ENCODE peak calls at places on chromosomes 13 and 19, in four cellular contexts. One of them, this sample, is unnamed.
A peak's percentile ranks its signal among the peaks of the same experiment; 100 is the strongest.

GRCh38 chr13:42876810-42877550 is 95.6 kb downstream of the FAM216B start:
- DNase-seq in H1: no peak
- DNase-seq in GM12878: no peak
- DNase-seq in K562: no peak
- DNase-seq in this sample: peak; percentile 66

GRCh38 chr13:27379694-27380596 is 44.5 kb upstream of the GTF3A start:
- DNase-seq in GM12878: no peak
- DNase-seq in K562: peak; percentile 66
- DNase-seq in H1: peak; percentile 78
- DNase-seq in this sample: peak; percentile 35

GRCh38 chr13:73718248-73718647 is 416.0 kb downstream of the KLF12 start:
- DNase-seq in H1: no peak
- DNase-seq in GM12878: no peak
- DNase-seq in K562: no peak
- DNase-seq in this sample: no peak

GRCh38 chr13:67298297-67298696 is 68.2 kb upstream of the PCDH9 start:
- DNase-seq in GM12878: no peak
- DNase-seq in K562: no peak
- DNase-seq in H1: no peak
- DNase-seq in this sample: peak; percentile 67

GRCh38 chr13:33004454-33004853 is 11.8 kb upstream of the KL start:
- DNase-seq in GM12878: no peak
- DNase-seq in K562: no peak
- DNase-seq in H1: no peak
- DNase-seq in this sample: no peak

GRCh38 chr13:33212396-33212795 is 73.2 kb downstream of the STARD13 start:
- DNase-seq in H1: no peak
- DNase-seq in K562: no peak
- DNase-seq in GM12878: no peak
- DNase-seq in this sample: no peak

GRCh38 chr19:31339405-31339804 is 9.8 kb downstream of the TSHZ3 start:
- DNase-seq in K562: peak; percentile 12
- DNase-seq in H1: no peak
- DNase-seq in GM12878: no peak
- DNase-seq in this sample: no peak

GRCh38 chr19:12603714-12604113 is 6.9 kb downstream of the ZNF490 start:
- DNase-seq in K562: no peak
- DNase-seq in GM12878: peak; percentile 69
- DNase-seq in H1: no peak
- DNase-seq in this sample: peak; percentile 67

GRCh38 chr19:4473708-4474503 is 1.8 kb downstream of the HDGFL2 start:
- DNase-seq in H1: no peak
- DNase-seq in K562: no peak
- DNase-seq in GM12878: no peak
- DNase-seq in this sample: no peak

GRCh38 chr19:44908074-44908835 is 2.7 kb downstream of the APOE start:
- DNase-seq in H1: no peak
- DNase-seq in K562: no peak
- DNase-seq in GM12878: no peak
- DNase-seq in this sample: no peak

GRCh38 chr13:105655046-105655445 is 880.4 kb downstream of the EFNB2 start:
- DNase-seq in K562: no peak
- DNase-seq in GM12878: no peak
- DNase-seq in H1: no peak
- DNase-seq in this sample: peak; percentile 74

GRCh38 chr19:34505321-34506025 is 23.9 kb downstream of the WTIP start:
- DNase-seq in H1: no peak
- DNase-seq in K562: no peak
- DNase-seq in GM12878: no peak
- DNase-seq in this sample: no peak

GRCh38 chr19:17671906-17672305 is 16.2 kb downstream of the UNC13A start:
- DNase-seq in H1: no peak
- DNase-seq in GM12878: no peak
- DNase-seq in K562: peak; percentile 79
- DNase-seq in this sample: peak; percentile 37

GRCh38 chr13:23992722-23993438 is 95.6 kb upstream of the C1QTNF9B start:
- DNase-seq in H1: no peak
- DNase-seq in K562: no peak
- DNase-seq in GM12878: no peak
- DNase-seq in this sample: no peak

GRCh38 chr19:42601811-42602443 is 7.2 kb upstream of the CEACAM8 start:
- DNase-seq in H1: no peak
- DNase-seq in GM12878: no peak
- DNase-seq in K562: peak; percentile 41
- DNase-seq in this sample: peak; percentile 24

GRCh38 chr13:106533101-106533939 is 2.1 kb downstream of the EFNB2 start:
- DNase-seq in K562: no peak
- DNase-seq in H1: no peak
- DNase-seq in GM12878: no peak
- DNase-seq in this sample: peak; percentile 78

GRCh38 chr19:4870025-4870700 is 2.7 kb upstream of the PLIN3 start:
- DNase-seq in GM12878: no peak
- DNase-seq in H1: peak; percentile 49
- DNase-seq in K562: peak; percentile 94
- DNase-seq in this sample: peak; percentile 92

GRCh38 chr13:20495087-20496023 is 30.3 kb downstream of the CRYL1 start:
- DNase-seq in GM12878: peak; percentile 40
- DNase-seq in H1: no peak
- DNase-seq in K562: peak; percentile 57
- DNase-seq in this sample: peak; percentile 72

GRCh38 chr19:54137913-54138776 is 583 bp downstream of the CNOT3 start:
- DNase-seq in K562: peak; percentile 26
- DNase-seq in GM12878: no peak
- DNase-seq in H1: no peak
- DNase-seq in this sample: no peak

GRCh38 chr19:54136864-54137113 is 773 bp upstream of the CNOT3 start:
- DNase-seq in H1: no peak
- DNase-seq in K562: no peak
- DNase-seq in GM12878: no peak
- DNase-seq in this sample: no peak

GRCh38 chr19:54136086-54136863 is 1.3 kb upstream of the CNOT3 start:
- DNase-seq in H1: no peak
- DNase-seq in GM12878: no peak
- DNase-seq in K562: no peak
- DNase-seq in this sample: peak; percentile 16

GRCh38 chr19:54138777-54139256 is 1.3 kb downstream of the CNOT3 start:
- DNase-seq in H1: no peak
- DNase-seq in GM12878: no peak
- DNase-seq in K562: peak; percentile 34
- DNase-seq in this sample: no peak

DNA sequence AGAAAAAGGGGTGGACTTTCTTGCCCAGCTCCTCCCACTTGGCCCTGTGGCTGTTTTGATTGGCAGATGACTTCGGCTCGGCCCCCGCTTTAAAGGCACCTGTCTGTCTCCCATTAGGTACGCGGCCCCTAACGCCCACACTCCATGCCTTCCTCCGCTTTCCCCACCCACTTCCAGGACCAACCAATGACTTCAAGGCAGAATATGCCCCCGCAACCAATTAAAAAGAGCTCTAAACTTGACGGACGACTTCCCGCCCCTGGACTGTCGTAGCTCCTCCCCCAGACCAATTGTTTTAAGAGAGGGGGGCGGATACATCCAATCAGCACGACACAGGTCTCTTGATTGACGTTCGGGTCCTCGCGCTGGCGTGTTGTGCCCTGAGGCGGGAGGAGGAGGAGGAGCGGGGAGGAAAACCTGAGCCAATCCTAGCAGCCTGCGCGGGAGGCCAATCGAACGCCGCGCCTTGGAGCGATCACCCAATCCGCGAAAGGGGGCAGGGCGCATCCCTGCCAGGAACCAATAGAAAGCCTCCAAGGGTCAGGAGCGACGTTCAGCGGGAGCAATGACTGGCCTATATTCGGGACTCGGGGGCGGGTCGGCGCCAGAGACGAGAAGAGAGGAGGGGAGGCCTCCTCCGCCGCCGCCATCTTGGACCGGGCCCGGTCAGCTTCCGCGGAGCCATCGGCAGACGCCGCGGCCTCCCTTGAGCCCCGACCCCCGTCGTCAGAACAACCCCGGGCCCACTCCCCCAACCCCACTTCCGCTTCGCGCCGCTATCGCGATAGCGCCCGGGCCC is at the start of gene CNOT3:
- DNase-seq in H1: peak; percentile 100
- DNase-seq in GM12878: peak; percentile 100
- DNase-seq in K562: peak; percentile 100
- DNase-seq in this sample: peak; percentile 100
- TF ChIP-seq CHD1 in H1: peak; percentile 82
- TF ChIP-seq CHD1 in GM12878: no peak
- TF ChIP-seq CHD1 in K562: no peak
- TF ChIP-seq CHD1 in this sample: no peak

GRCh38 chr13:61258185-61258584 is 157.5 kb downstream of the PCDH20 start:
- DNase-seq in K562: no peak
- DNase-seq in GM12878: no peak
- DNase-seq in H1: no peak
- DNase-seq in this sample: no peak

GRCh38 chr13:61253105-61253877 is 162.4 kb downstream of the PCDH20 start:
- DNase-seq in K562: no peak
- DNase-seq in GM12878: no peak
- DNase-seq in H1: no peak
- DNase-seq in this sample: no peak

GRCh38 chr13:61252213-61252612 is 163.4 kb downstream of the PCDH20 start:
- DNase-seq in K562: no peak
- DNase-seq in H1: no peak
- DNase-seq in GM12878: no peak
- DNase-seq in this sample: no peak

GRCh38 chr13:61255035-61255796 is 160.4 kb downstream of the PCDH20 start:
- DNase-seq in GM12878: no peak
- DNase-seq in K562: no peak
- DNase-seq in H1: no peak
- DNase-seq in this sample: no peak
- TF ChIP-seq CTCF in GM12878: peak; percentile 0
- TF ChIP-seq CTCF in K562: no peak
- TF ChIP-seq CTCF in H1: no peak
- TF ChIP-seq CTCF in this sample: peak; percentile 10

GRCh38 chr13:97726664-97727235 is 226.7 kb upstream of the IPO5 start:
- DNase-seq in GM12878: no peak
- DNase-seq in H1: no peak
- DNase-seq in K562: no peak
- DNase-seq in this sample: no peak
- TF ChIP-seq CHD1 in GM12878: no peak
- TF ChIP-seq CHD1 in H1: no peak
- TF ChIP-seq CHD1 in K562: no peak
- TF ChIP-seq CHD1 in this sample: no peak

GRCh38 chr19:35862528-35862927 is 5.8 kb downstream of the KIRREL2 start:
- DNase-seq in H1: no peak
- DNase-seq in GM12878: no peak
- DNase-seq in K562: peak; percentile 54
- DNase-seq in this sample: no peak

GRCh38 chr19:35859414-35859813 is 2.7 kb downstream of the KIRREL2 start:
- DNase-seq in GM12878: no peak
- DNase-seq in K562: no peak
- DNase-seq in H1: no peak
- DNase-seq in this sample: no peak

GRCh38 chr19:35860818-35861639 is 4.3 kb downstream of the KIRREL2 start:
- DNase-seq in H1: peak; percentile 79
- DNase-seq in GM12878: no peak
- DNase-seq in K562: peak; percentile 55
- DNase-seq in this sample: no peak

GRCh38 chr19:35861640-35862160 is 5.0 kb downstream of the KIRREL2 start:
- DNase-seq in H1: no peak
- DNase-seq in K562: no peak
- DNase-seq in GM12878: no peak
- DNase-seq in this sample: no peak

GRCh38 chr19:35860436-35860817 is 3.7 kb downstream of the KIRREL2 start:
- DNase-seq in K562: no peak
- DNase-seq in GM12878: no peak
- DNase-seq in H1: no peak
- DNase-seq in this sample: no peak
- TF ChIP-seq CTCF in K562: no peak
- TF ChIP-seq CTCF in GM12878: no peak
- TF ChIP-seq CTCF in H1: peak; percentile 10
- TF ChIP-seq CTCF in this sample: no peak

DNA sequence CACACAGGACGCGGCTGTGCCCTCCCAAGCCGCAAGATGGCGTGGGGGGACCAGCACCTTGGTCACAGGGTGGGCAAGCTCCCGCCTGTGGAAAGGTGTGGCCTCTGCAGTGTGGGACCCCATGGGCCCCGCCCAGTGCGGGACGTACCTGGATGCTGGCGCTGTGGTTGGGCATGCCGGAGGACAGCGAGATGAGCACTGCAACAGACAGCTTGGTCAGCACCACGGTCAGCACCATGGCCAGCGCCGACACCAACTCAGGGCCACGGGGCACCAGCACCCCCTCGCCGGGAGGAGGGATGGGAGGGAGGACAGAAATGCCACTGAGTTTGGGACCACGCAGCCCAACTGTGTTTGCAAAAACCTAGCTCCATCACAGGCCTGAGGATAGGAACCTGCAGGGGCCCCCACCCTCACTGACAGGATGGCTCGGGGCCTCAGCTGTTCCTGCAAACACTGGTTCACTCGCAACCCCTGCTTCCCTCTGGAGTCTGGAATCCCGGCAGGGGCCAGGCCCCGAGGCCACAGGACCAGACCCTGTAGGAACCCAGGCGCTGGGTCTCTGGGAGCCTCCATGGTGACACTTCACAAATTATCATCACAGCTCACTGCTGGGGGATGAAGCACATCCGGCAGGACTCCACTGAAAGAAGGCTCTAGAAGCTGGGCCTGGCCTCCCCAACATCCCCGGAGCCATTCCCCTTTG is 27.1 kb downstream of the IZUMO4 start:
- DNase-seq in K562: peak; percentile 17
- DNase-seq in GM12878: no peak
- DNase-seq in H1: peak; percentile 25
- DNase-seq in this sample: no peak
- TF ChIP-seq CHD1 in K562: no peak
- TF ChIP-seq CHD1 in GM12878: no peak
- TF ChIP-seq CHD1 in H1: no peak
- TF ChIP-seq CHD1 in this sample: no peak

This sample was measured in IMR-90.